ENCODE peak calls at places on chromosomes 12 and 14, in five cellular contexts. R, U, J, N and D are unnamed samples.

GRCh38 chr14:51453869-51454268 is 197.8 kb upstream of the FRMD6 start:
- DNase-seq in R (no peak), U (no peak), J (no peak), N (peak; percentile 66), D (no peak)

GRCh38 chr12:1553987-1554982 is 40.1 kb downstream of the FBXL14 start:
- DNase-seq in R (no peak), U (no peak), J (no peak), N (no peak), D (no peak)

GRCh38 chr12:77247542-77247941 is 182.2 kb upstream of the E2F7 start:
- DNase-seq in R (no peak), U (no peak), J (no peak), N (no peak), D (no peak)

GRCh38 chr12:31622038-31622437 is 31.1 kb upstream of the DENND5B start:
- DNase-seq in R (no peak), U (no peak), J (no peak), N (no peak), D (no peak)

GRCh38 chr12:47296828-47297227 is 217.1 kb upstream of the AMIGO2 start:
- DNase-seq in R (no peak), U (no peak), J (no peak), N (no peak), D (no peak)

GRCh38 chr12:131085125-131085815 is 131.6 kb downstream of the ADGRD1 start:
- DNase-seq in R (peak; percentile 21), U (no peak), J (no peak), N (no peak), D (no peak)

GRCh38 chr12:109737111-109737510 is 23.5 kb downstream of the FAM222A start:
- DNase-seq in R (peak; percentile 23), U (no peak), J (no peak), N (no peak), D (no peak)

GRCh38 chr12:132460571-132460970 is 29.4 kb upstream of the FBRSL1 start:
- DNase-seq in R (no peak), U (no peak), J (no peak), N (no peak), D (no peak)

GRCh38 chr12:123478762-123479161 is 20.8 kb downstream of the SNRNP35 start:
- DNase-seq in R (no peak), U (no peak), J (no peak), N (no peak), D (no peak)

GRCh38 chr12:6266431-6267006 is 44.0 kb upstream of the PLEKHG6 start:
- DNase-seq in R (no peak), U (no peak), J (no peak), N (no peak), D (no peak)

GRCh38 chr12:83996671-83997070 is 915.9 kb downstream of the SLC6A15 start:
- DNase-seq in R (no peak), U (no peak), J (no peak), N (no peak), D (no peak)